ENCODE peak calls at places on chromosome 1, in ten cellular contexts. W, E, X, K, Z, O, D, S, M and C are unnamed samples.

GRCh38 chr1:99963041-99963795 is 6.6 kb upstream of the SLC35A3 start:
- DNase-seq in O (no peak), D (peak; percentile 38), X (no peak), K (peak; percentile 19), S (no peak), Z (no peak), M (no peak), E (no peak), W (no peak), C (no peak)

GRCh38 chr1:31857863-31858262 is 42.0 kb upstream of the SPOCD1 start:
- DNase-seq in X (no peak), K (no peak), S (no peak), Z (no peak), D (no peak), O (no peak), W (no peak), M (no peak), E (no peak), C (no peak)

GRCh38 chr1:87134625-87135024 is 194.1 kb upstream of the LMO4 start:
- DNase-seq in Z (no peak), O (no peak), E (no peak), X (no peak), W (peak; percentile 16), D (no peak), M (no peak), S (no peak), K (no peak), C (no peak)

GRCh38 chr1:100440075-100440809 is 87.9 kb downstream of the CDC14A start:
- DNase-seq in K (no peak), S (no peak), M (no peak), W (no peak), E (peak; percentile 51), D (no peak), Z (no peak), X (no peak), O (no peak), C (no peak)

GRCh38 chr1:78054559-78054958 is 8.8 kb downstream of the GIPC2 start:
- DNase-seq in S (no peak), D (no peak), M (no peak), W (no peak), E (no peak), O (no peak), X (no peak), K (peak; percentile 43), Z (no peak), C (no peak)

GRCh38 chr1:180773210-180773865 is 139.4 kb upstream of the KIAA1614 start:
- DNase-seq in E (no peak), D (peak; percentile 46), W (no peak), M (no peak), K (no peak), X (no peak), Z (no peak), S (no peak), O (no peak), C (no peak)

GRCh38 chr1:209076688-209077087 is 506.8 kb upstream of the CAMK1G start:
- DNase-seq in O (peak; percentile 23), M (no peak), S (no peak), W (no peak), D (no peak), E (no peak), X (no peak), K (no peak), Z (peak; percentile 23), C (no peak)

GRCh38 chr1:213977486-213977842 is 10.3 kb upstream of the PROX1 start:
- DNase-seq in M (no peak), E (no peak), O (no peak), K (no peak), X (no peak), Z (no peak), W (no peak), D (no peak), S (no peak), C (no peak)

GRCh38 chr1:162342452-162342983 is 34.1 kb downstream of the SPATA46 start:
- DNase-seq in X (no peak), D (no peak), W (no peak), E (no peak), S (no peak), O (no peak), Z (no peak), M (no peak), K (no peak), C (no peak)

GRCh38 chr1:109307363-109308021 is 681 bp upstream of the MYBPHL start:
- DNase-seq in E (no peak), W (peak; percentile 44), S (no peak), D (no peak), M (no peak), Z (peak; percentile 94), K (no peak), O (no peak), X (no peak), C (peak; percentile 10)